ENCODE peak calls at places on chromosomes 16 and 17, in five cellular contexts. B is IMR-90; I is CD4-positive, CD25-positive, alpha-beta regulatory T cell; X is CD8-positive, alpha-beta T cell; T is fibroblast of lung. Z is an unnamed sample. For H3K4me1 and H3K27me3, the result is how much of the 10 kb centered on the place peaks cover.

GRCh38 chr16:77207029-77207428 is 7.8 kb downstream of the SYCE1L start:
- DNase-seq in I (no peak), X (no peak), T (no peak), B (no peak), Z (no peak)

GRCh38 chr16:86874141-86874540 is 295.8 kb downstream of the FOXL1 start:
- DNase-seq in I (no peak), X (peak), B (no peak), T (no peak), Z (peak)

GRCh38 chr16:60485877-60486489 is 1550.3 kb downstream of the CDH8 start:
- DNase-seq in T (no peak), I (no peak), X (no peak), B (no peak), Z (no peak)

GRCh38 chr17:55343900-55344513 is 77.6 kb downstream of the MMD start:
- DNase-seq in B (no peak), I (no peak), X (no peak), T (no peak), Z (no peak)

GRCh38 chr17:29154516-29155234 is 25.5 kb downstream of the MYO18A start:
- DNase-seq in X (no peak), T (no peak), B (no peak), I (no peak), Z (no peak)

GRCh38 chr17:50785942-50786570 is 18.7 kb upstream of the ANKRD40CL start:
- DNase-seq in I (no peak), X (no peak), T (peak), B (peak), Z (no peak)

GRCh38 chr17:76539631-76540271 is at the start of gene PRCD:
- DNase-seq in X (no peak), I (no peak), T (no peak), B (no peak), Z (no peak)

GRCh38 chr17:65222216-65222738 is 85.1 kb downstream of the RGS9 start:
- DNase-seq in T (no peak), B (peak), I (no peak), X (no peak), Z (no peak)

GRCh38 chr17:68238488-68238887 is 9.4 kb upstream of the AMZ2 start:
- DNase-seq in B (no peak), X (no peak), I (no peak), T (no peak), Z (no peak)

GRCh38 chr17:80837711-80838110 is 153.9 kb upstream of the CHMP6 start:
- DNase-seq in X (no peak), B (no peak), I (no peak), T (no peak), Z (no peak)

DNA sequence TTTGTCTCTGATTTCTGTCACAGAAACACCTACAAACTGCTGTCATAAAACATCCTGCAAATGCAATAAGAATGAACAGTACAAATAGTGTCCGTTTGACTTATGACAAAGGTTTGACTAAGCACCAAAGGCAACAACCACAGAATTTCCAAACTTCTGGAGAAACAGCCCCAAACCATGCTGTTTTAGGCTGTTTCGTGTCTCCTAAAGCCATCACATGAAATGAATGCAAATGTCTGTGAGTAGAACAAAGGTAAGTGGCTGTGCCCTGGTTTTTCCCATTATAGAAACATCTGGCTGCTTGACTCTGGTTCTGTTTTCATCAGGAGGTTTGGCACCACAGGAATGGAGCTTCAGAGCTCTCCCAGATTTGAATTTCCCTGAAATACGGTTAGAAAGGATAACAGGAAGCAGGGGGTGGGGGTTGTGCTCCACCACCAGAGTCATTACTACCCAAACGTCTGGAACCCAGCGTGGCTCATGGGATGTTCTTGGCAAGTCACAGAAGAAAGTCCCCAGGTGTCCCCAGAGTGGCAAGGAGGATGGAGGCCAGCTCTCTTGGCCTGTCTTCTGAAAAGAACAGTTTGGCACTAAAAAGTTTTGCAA is 4.7 kb upstream of the EMP2 start:
- DNase-seq in T (peak), B (peak), I (no peak), X (no peak), Z (no peak)
- H3K4me3 ChIP-seq in T (no peak), B (no peak), I (no peak), X (no peak), Z (no peak)

GRCh38 chr16:58029410-58029809 is 3.9 kb downstream of the MMP15 start:
- DNase-seq in T (no peak), B (no peak), I (no peak), X (no peak), Z (no peak)
- H3K4me1 ChIP-seq in T (under half), B (under half), I (under half), X (under half), Z (under half)

GRCh38 chr16:1919680-1919998 is 1.4 kb upstream of the HS3ST6 start:
- DNase-seq in I (no peak), X (no peak), B (no peak), T (no peak), Z (peak)
- H3K27me3 ChIP-seq in I (under half), X (under half), B (half or more), T (half or more), Z (half or more)

DNA sequence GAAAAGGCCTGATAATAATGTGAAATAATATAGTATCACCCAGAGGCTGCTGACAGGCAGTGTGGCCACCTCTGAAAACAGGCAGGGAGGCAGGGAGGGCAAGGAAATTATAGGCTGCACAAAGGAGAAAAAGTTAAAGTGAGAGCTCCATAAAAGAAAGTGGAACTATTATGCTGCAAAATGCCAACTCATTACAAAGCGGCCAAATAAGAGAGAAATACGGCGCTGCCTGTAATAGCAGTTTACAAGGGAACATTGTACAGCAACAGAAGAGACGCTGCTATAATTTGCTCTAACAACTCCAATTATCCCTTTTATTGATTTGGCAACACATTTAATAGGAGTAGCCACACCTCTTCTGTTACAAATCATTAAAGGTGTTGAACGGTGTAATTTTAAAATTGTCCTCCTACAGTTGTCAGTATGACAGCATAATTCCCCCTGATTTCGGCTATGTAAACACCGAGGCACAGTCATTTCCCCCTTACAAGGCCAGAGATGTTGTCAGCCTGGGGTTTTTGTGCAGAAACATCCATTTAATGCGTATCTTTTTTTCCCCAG is 120.3 kb downstream of the MRM1 start:
- DNase-seq in X (no peak), B (peak), T (no peak), I (no peak), Z (no peak)
- H3K4me3 ChIP-seq in X (peak), B (peak), T (peak), I (peak), Z (no peak)

DNA sequence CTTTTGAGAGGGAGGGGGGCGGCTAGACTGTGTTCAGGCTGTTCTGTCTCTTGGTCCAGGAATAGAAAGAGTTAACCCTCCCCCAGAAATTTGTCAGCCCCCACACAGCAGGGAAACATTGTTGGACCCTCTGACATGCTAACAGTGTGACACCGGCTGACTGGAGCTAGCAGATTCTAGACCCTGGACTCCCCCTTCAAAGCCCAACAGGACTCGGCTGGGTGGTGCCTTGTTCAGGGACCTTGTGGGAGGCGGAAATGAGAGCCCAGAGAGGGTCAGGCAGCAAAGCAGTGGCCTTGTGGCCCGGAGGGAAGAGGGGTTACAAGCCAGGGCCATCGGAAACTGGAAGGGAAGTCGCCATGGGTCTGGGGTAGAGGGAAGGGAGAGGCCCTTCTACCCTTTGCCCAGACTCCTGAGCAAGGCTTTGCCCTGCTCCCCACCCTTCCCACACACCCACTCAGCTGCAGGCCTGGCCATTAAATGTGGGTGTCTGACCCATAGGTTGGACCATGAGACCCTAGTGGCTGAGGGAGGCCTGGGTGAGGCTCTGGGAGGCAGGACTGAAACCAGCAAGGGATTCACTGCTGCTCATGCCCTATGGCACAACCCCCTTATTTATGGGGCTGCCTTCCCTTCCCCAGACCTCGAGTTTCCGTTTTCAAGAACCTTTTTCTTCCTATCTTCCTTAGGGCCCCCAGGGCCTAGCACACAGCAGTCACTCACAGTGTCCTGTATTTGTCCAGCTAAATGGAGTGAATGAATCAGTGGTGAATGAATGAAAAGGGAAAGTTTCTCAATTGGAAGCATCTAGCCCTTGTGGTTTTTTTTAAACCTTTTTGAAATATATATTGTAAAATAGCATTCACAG is 44.8 kb downstream of the RAI1 start:
- DNase-seq in I (no peak), X (no peak), T (no peak), B (no peak), Z (no peak)
- H3K4me1 ChIP-seq in I (under half), X (under half), T (under half), B (under half), Z (under half)

GRCh38 chr16:68227850-68228553 is 7.9 kb downstream of the ESRP2 start:
- DNase-seq in T (no peak), B (no peak), I (no peak), X (no peak), Z (no peak)
- H3K27me3 ChIP-seq in T (under half), B (under half), I (under half), X (under half), Z (under half)

GRCh38 chr17:82242698-82242976 is 13.8 kb downstream of the SLC16A3 start:
- DNase-seq in X (no peak), T (no peak), B (no peak), I (no peak), Z (peak)
- H3K4me3 ChIP-seq in X (no peak), T (no peak), B (no peak), I (no peak), Z (no peak)

GRCh38 chr17:74820037-74820436 is 39.6 kb downstream of the GRIN2C start:
- DNase-seq in I (no peak), T (no peak), B (no peak), X (no peak), Z (no peak)
- H3K4me1 ChIP-seq in I (under half), T (under half), B (under half), X (under half), Z (under half)

DNA sequence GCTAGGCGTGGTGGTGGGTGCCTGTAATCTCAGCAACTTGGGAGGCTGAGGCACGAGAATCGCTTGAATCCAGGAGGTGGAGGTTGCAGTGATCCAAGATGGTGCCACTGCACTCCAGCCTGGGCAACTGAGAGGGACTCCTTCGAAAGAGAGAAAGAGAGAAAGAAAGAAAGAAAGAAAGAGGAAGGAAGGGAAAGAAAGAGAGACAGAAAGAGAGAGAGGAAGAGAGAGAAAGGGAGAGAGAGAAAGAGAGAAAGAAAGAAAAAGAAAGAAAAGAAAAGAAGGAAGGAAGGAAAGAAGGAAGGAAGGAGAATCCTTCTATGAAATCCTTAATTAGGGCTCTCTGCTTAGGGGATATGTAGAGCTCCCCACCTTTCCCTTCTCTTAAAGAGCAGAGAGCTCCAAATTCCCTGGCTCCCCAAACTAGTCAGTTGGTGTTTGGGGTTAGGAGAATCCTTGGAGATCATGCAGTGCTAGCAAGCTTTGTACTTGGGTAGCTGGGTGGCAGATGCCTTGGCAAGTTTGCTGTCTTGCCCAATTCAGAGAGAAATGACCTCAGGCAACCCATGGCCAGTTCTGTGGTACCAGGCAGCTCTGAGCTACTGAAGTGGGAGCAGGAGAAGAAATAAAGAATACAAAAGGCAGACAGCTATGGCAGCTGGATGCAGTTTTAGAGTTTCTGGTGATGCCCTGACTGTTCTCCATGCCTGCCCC is 8.9 kb upstream of the HOXB13 start:
- DNase-seq in B (no peak), I (no peak), X (no peak), T (no peak), Z (no peak)
- H3K27me3 ChIP-seq in B (half or more), I (half or more), X (half or more), T (half or more), Z (half or more)